ENCODE peak calls at places on chromosomes 1 and 21, in four cellular contexts. B, R, S and T are unnamed samples.

GRCh38 chr1:9233241-9233941 is 1.2 kb upstream of the H6PD start:
- DNase-seq in B (peak; percentile 86), R (no peak), S (no peak), T (no peak)

GRCh38 chr1:107499139-107499744 is 358.4 kb downstream of the NTNG1 start:
- DNase-seq in B (no peak), R (peak; percentile 76), S (no peak), T (no peak)

GRCh38 chr1:167627615-167627864 is 2.5 kb upstream of the RCSD1 start:
- DNase-seq in B (peak; percentile 83), R (no peak), S (no peak), T (no peak)

GRCh38 chr21:22476726-22477646 is 1478.8 kb downstream of the NCAM2 start:
- DNase-seq in B (no peak), R (no peak), S (no peak), T (no peak)

GRCh38 chr21:41655259-41655658 is 111.6 kb downstream of the RIPK4 start:
- DNase-seq in B (no peak), R (no peak), S (no peak), T (no peak)

GRCh38 chr1:119181236-119181635 is 40.8 kb upstream of the WARS2 start:
- DNase-seq in B (no peak), R (no peak), S (no peak), T (no peak)

GRCh38 chr21:15192243-15192642 is 127.4 kb upstream of the NRIP1 start:
- DNase-seq in B (no peak), R (no peak), S (no peak), T (no peak)

GRCh38 chr21:39125752-39126485 is 57.3 kb downstream of the PSMG1 start:
- DNase-seq in B (peak; percentile 28), R (no peak), S (no peak), T (no peak)

GRCh38 chr1:222240536-222241181 is 307.2 kb downstream of the HHIPL2 start:
- DNase-seq in B (no peak), R (no peak), S (no peak), T (no peak)

GRCh38 chr1:7584157-7584556 is 186.9 kb upstream of the VAMP3 start:
- DNase-seq in B (no peak), R (no peak), S (no peak), T (no peak)

GRCh38 chr1:229225331-229225782 is 45.6 kb upstream of the RAB4A start:
- DNase-seq in B (no peak), R (no peak), S (no peak), T (no peak)

GRCh38 chr1:116934586-116935207 is 25.0 kb downstream of the PTGFRN start:
- DNase-seq in B (peak; percentile 27), R (no peak), S (peak; percentile 59), T (no peak)

GRCh38 chr1:160768295-160768657 is 27.7 kb upstream of the LY9 start:
- DNase-seq in B (no peak), R (peak; percentile 84), S (peak; percentile 19), T (no peak)

GRCh38 chr1:223227486-223228196 is 84.6 kb upstream of the TLR5 start:
- DNase-seq in B (no peak), R (no peak), S (no peak), T (no peak)

GRCh38 chr1:54006508-54006907 is 11.5 kb downstream of the LDLRAD1 start:
- DNase-seq in B (no peak), R (no peak), S (no peak), T (no peak)

GRCh38 chr1:227952374-227953021 is 4.8 kb upstream of the WNT9A start:
- DNase-seq in B (no peak), R (no peak), S (no peak), T (no peak)

GRCh38 chr1:9872430-9873165 is 37.5 kb downstream of the CTNNBIP1 start:
- DNase-seq in B (no peak), R (no peak), S (no peak), T (no peak)

GRCh38 chr1:95207223-95207935 is 26.6 kb upstream of the RWDD3 start:
- DNase-seq in B (no peak), R (no peak), S (no peak), T (no peak)

GRCh38 chr21:39048574-39048973 is 134.7 kb downstream of the PSMG1 start:
- DNase-seq in B (no peak), R (no peak), S (no peak), T (no peak)

GRCh38 chr1:206544562-206545257 is 37.4 kb downstream of the RASSF5 start:
- DNase-seq in B (no peak), R (no peak), S (peak; percentile 94), T (peak; percentile 57)

GRCh38 chr21:17673261-17674020 is 60.7 kb upstream of the BTG3 start:
- DNase-seq in B (no peak), R (no peak), S (no peak), T (no peak)

GRCh38 chr1:152967201-152967600 is 3.2 kb upstream of the SPRR4 start:
- DNase-seq in B (no peak), R (no peak), S (no peak), T (no peak)

GRCh38 chr1:248243204-248243603 is 12.0 kb downstream of the OR2M4 start:
- DNase-seq in B (peak; percentile 3), R (peak; percentile 17), S (peak; percentile 23), T (peak; percentile 16)

GRCh38 chr1:159879136-159879535 is 16.7 kb upstream of the VSIG8 start:
- DNase-seq in B (no peak), R (no peak), S (no peak), T (no peak)

GRCh38 chr1:235588916-235589515 is 60.6 kb downstream of the GNG4 start:
- DNase-seq in B (no peak), R (no peak), S (no peak), T (no peak)

GRCh38 chr1:101136739-101137138 is 100.1 kb upstream of the S1PR1 start:
- DNase-seq in B (no peak), R (peak; percentile 68), S (no peak), T (no peak)

GRCh38 chr1:94270801-94271203 is 33.4 kb upstream of the ARHGAP29 start:
- DNase-seq in B (no peak), R (no peak), S (no peak), T (no peak)

GRCh38 chr1:42963378-42964005 is 4.8 kb upstream of the SLC2A1 start:
- DNase-seq in B (no peak), R (no peak), S (peak; percentile 93), T (no peak)

GRCh38 chr1:116724765-116725375 is 29.4 kb upstream of the CD2 start:
- DNase-seq in B (no peak), R (no peak), S (peak; percentile 72), T (no peak)

GRCh38 chr1:95265106-95265505 is 31.1 kb downstream of the RWDD3 start:
- DNase-seq in B (no peak), R (no peak), S (no peak), T (no peak)

GRCh38 chr1:159595006-159595405 is 7.4 kb downstream of the APCS start:
- DNase-seq in B (no peak), R (no peak), S (no peak), T (no peak)

GRCh38 chr1:192448026-192448578 is 127.5 kb upstream of the RGS1 start:
- DNase-seq in B (no peak), R (no peak), S (no peak), T (no peak)

GRCh38 chr21:31459457-31459856 is 115.4 kb upstream of the TIAM1 start:
- DNase-seq in B (no peak), R (no peak), S (peak; percentile 41), T (no peak)

DNA sequence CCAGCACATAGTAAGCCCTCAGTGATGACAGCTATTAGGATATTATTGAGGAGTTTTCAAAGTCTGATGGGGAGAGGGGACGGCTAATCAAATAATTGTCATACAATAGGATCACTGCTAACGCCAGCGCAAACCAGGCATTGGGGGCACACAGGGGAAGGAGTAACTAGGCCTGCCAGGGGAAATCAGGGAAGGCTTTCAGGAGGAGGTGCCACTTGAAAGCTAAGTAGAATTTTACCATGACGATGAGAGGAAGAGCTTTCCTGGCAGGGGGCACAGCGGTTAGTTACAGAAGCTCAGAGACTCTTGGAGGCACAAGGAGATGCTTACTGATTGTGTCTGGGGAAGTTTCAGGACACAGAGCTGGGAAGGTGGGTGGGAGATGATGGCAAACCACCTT is 47.2 kb upstream of the LAPTM5 start:
- DNase-seq in B (no peak), R (no peak), S (no peak), T (no peak)
- TF ChIP-seq SPI1 in B (no peak), R (no peak), S (no peak), T (no peak)

GRCh38 chr1:155228096-155228427 is 19.6 kb downstream of the MTX1 start:
- DNase-seq in B (no peak), R (no peak), S (no peak), T (no peak)

GRCh38 chr1:155223017-155223416 is 14.5 kb downstream of the MTX1 start:
- DNase-seq in B (no peak), R (no peak), S (no peak), T (no peak)

GRCh38 chr1:155226910-155227260 is 18.4 kb downstream of the MTX1 start:
- DNase-seq in B (no peak), R (no peak), S (peak; percentile 54), T (no peak)

GRCh38 chr1:155227261-155228095 is 19.0 kb downstream of the MTX1 start:
- DNase-seq in B (peak; percentile 99), R (peak; percentile 96), S (peak; percentile 100), T (peak; percentile 95)

DNA sequence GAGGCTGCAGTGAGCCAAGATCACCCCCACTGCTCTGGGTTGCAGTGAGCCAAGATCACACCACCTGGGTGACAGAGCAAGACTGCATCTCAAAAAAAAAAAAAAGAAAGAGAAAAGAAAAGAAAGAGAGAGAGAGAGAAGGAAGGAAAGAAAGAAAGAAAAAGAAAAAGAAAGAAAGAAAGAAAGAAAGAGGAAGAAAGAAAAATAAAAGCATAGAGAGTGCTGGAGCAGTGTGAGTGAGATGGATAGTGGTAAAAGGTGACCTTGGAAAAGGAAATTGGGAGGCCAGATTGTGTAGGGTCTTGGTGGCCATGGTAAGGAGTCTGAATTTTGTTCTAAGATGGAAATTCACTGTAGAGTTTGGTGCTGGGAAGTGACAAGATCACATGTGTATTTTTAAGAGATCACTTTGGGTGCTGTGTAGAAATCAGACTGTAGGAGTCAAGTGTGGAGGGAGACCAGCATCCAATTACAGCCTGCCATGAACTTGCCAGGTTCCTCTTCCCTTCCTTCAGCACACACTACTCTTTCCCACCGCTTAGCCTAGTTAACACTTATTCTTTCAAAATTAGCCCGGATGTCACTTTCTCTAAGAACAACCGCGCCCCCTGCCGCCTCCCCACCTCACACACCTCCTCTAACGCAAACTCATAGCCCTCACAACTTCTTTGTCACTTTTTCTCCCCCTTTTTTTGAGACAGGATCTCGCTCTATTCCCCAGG is 17.9 kb downstream of the MTX1 start:
- DNase-seq in B (peak; percentile 77), R (no peak), S (peak; percentile 69), T (peak; percentile 58)
- TF ChIP-seq SPI1 in B (peak; percentile 34), R (peak; percentile 35), S (peak; percentile 42), T (no peak)

GRCh38 chr1:176603696-176604095 is 140.7 kb downstream of the PAPPA2 start:
- DNase-seq in B (no peak), R (no peak), S (no peak), T (no peak)
- TF ChIP-seq SPI1 in B (no peak), R (no peak), S (no peak), T (no peak)

GRCh38 chr1:172777767-172778166 is 118.9 kb downstream of the FASLG start:
- DNase-seq in B (no peak), R (no peak), S (no peak), T (no peak)

GRCh38 chr1:172779501-172779900 is 120.6 kb downstream of the FASLG start:
- DNase-seq in B (no peak), R (no peak), S (no peak), T (no peak)

GRCh38 chr1:172774561-172774960 is 115.7 kb downstream of the FASLG start:
- DNase-seq in B (no peak), R (no peak), S (no peak), T (no peak)

GRCh38 chr1:172778461-172779455 is 119.9 kb downstream of the FASLG start:
- DNase-seq in B (no peak), R (peak; percentile 23), S (no peak), T (peak; percentile 16)

GRCh38 chr1:172775598-172776570 is 117.0 kb downstream of the FASLG start:
- DNase-seq in B (no peak), R (no peak), S (no peak), T (no peak)
- TF ChIP-seq SPI1 in B (no peak), R (no peak), S (no peak), T (no peak)